ENCODE peak calls at places on chromosomes 3 and 15, in nine cellular contexts. One of them, this sample, is unnamed.

GRCh38 chr3:37904614-37905047 is 43.0 kb downstream of the CTDSPL start:
- DNase-seq in CD4-positive, CD25-positive, alpha-beta regulatory T cell: no peak
- DNase-seq in stomach: no peak
- DNase-seq in GM23248: peak; percentile 79
- DNase-seq in Panc1: no peak
- DNase-seq in sigmoid colon: no peak
- DNase-seq in A549: no peak
- DNase-seq in psoas muscle: no peak
- DNase-seq in fibroblast of lung: peak; percentile 70
- DNase-seq in this sample: no peak

GRCh38 chr3:56054827-56055226 is 413.4 kb downstream of the ERC2 start:
- DNase-seq in GM23248: no peak
- DNase-seq in CD4-positive, CD25-positive, alpha-beta regulatory T cell: no peak
- DNase-seq in fibroblast of lung: no peak
- DNase-seq in sigmoid colon: no peak
- DNase-seq in A549: no peak
- DNase-seq in stomach: no peak
- DNase-seq in psoas muscle: no peak
- DNase-seq in Panc1: no peak
- DNase-seq in this sample: no peak

GRCh38 chr15:98888839-98889479 is 118.6 kb downstream of the PGPEP1L start:
- DNase-seq in A549: peak; percentile 85
- DNase-seq in stomach: no peak
- DNase-seq in Panc1: no peak
- DNase-seq in fibroblast of lung: peak; percentile 91
- DNase-seq in sigmoid colon: no peak
- DNase-seq in CD4-positive, CD25-positive, alpha-beta regulatory T cell: no peak
- DNase-seq in psoas muscle: no peak
- DNase-seq in GM23248: peak; percentile 70
- DNase-seq in this sample: no peak

GRCh38 chr15:70501849-70502248 is 261.5 kb downstream of the UACA start:
- DNase-seq in stomach: no peak
- DNase-seq in fibroblast of lung: no peak
- DNase-seq in Panc1: no peak
- DNase-seq in CD4-positive, CD25-positive, alpha-beta regulatory T cell: no peak
- DNase-seq in A549: no peak
- DNase-seq in GM23248: no peak
- DNase-seq in psoas muscle: no peak
- DNase-seq in sigmoid colon: no peak
- DNase-seq in this sample: no peak

GRCh38 chr15:88344786-88345185 is 88.2 kb upstream of the NTRK3 start:
- DNase-seq in A549: no peak
- DNase-seq in GM23248: peak; percentile 19
- DNase-seq in Panc1: no peak
- DNase-seq in CD4-positive, CD25-positive, alpha-beta regulatory T cell: no peak
- DNase-seq in sigmoid colon: no peak
- DNase-seq in fibroblast of lung: no peak
- DNase-seq in psoas muscle: no peak
- DNase-seq in stomach: no peak
- DNase-seq in this sample: no peak

GRCh38 chr3:30263921-30264313 is 342.5 kb upstream of the TGFBR2 start:
- DNase-seq in sigmoid colon: no peak
- DNase-seq in fibroblast of lung: no peak
- DNase-seq in CD4-positive, CD25-positive, alpha-beta regulatory T cell: no peak
- DNase-seq in Panc1: no peak
- DNase-seq in A549: no peak
- DNase-seq in stomach: no peak
- DNase-seq in psoas muscle: no peak
- DNase-seq in GM23248: no peak
- DNase-seq in this sample: no peak

GRCh38 chr15:99343836-99344551 is 92.7 kb downstream of the LRRC28 start:
- DNase-seq in CD4-positive, CD25-positive, alpha-beta regulatory T cell: peak; percentile 2
- DNase-seq in psoas muscle: peak; percentile 51
- DNase-seq in sigmoid colon: no peak
- DNase-seq in stomach: no peak
- DNase-seq in A549: peak; percentile 35
- DNase-seq in fibroblast of lung: peak; percentile 16
- DNase-seq in Panc1: no peak
- DNase-seq in GM23248: no peak
- DNase-seq in this sample: no peak

GRCh38 chr15:71066983-71067382 is 48.3 kb upstream of the THSD4 start:
- DNase-seq in A549: no peak
- DNase-seq in psoas muscle: no peak
- DNase-seq in fibroblast of lung: peak; percentile 68
- DNase-seq in Panc1: no peak
- DNase-seq in stomach: no peak
- DNase-seq in CD4-positive, CD25-positive, alpha-beta regulatory T cell: no peak
- DNase-seq in GM23248: peak; percentile 95
- DNase-seq in sigmoid colon: no peak
- DNase-seq in this sample: no peak

GRCh38 chr3:120780977-120781376 is 38.4 kb downstream of the GTF2E1 start:
- DNase-seq in A549: peak; percentile 48
- DNase-seq in fibroblast of lung: peak; percentile 95
- DNase-seq in GM23248: peak; percentile 78
- DNase-seq in Panc1: peak; percentile 77
- DNase-seq in CD4-positive, CD25-positive, alpha-beta regulatory T cell: no peak
- DNase-seq in sigmoid colon: no peak
- DNase-seq in psoas muscle: peak; percentile 78
- DNase-seq in stomach: peak; percentile 27
- DNase-seq in this sample: no peak

GRCh38 chr3:136577791-136578190 is 174.4 kb downstream of the STAG1 start:
- DNase-seq in stomach: no peak
- DNase-seq in A549: no peak
- DNase-seq in GM23248: no peak
- DNase-seq in psoas muscle: no peak
- DNase-seq in sigmoid colon: no peak
- DNase-seq in fibroblast of lung: no peak
- DNase-seq in Panc1: no peak
- DNase-seq in CD4-positive, CD25-positive, alpha-beta regulatory T cell: no peak
- DNase-seq in this sample: no peak

GRCh38 chr3:57758686-57759085 is 2.6 kb downstream of the SLMAP start:
- DNase-seq in stomach: no peak
- DNase-seq in Panc1: no peak
- DNase-seq in fibroblast of lung: peak; percentile 29
- DNase-seq in psoas muscle: no peak
- DNase-seq in A549: no peak
- DNase-seq in sigmoid colon: no peak
- DNase-seq in GM23248: peak; percentile 51
- DNase-seq in CD4-positive, CD25-positive, alpha-beta regulatory T cell: no peak
- DNase-seq in this sample: no peak

GRCh38 chr3:192449036-192449435 is 278.3 kb downstream of the FGF12 start:
- DNase-seq in fibroblast of lung: no peak
- DNase-seq in stomach: no peak
- DNase-seq in CD4-positive, CD25-positive, alpha-beta regulatory T cell: no peak
- DNase-seq in psoas muscle: no peak
- DNase-seq in sigmoid colon: no peak
- DNase-seq in Panc1: no peak
- DNase-seq in GM23248: peak; percentile 16
- DNase-seq in A549: no peak
- DNase-seq in this sample: no peak

GRCh38 chr3:70583682-70584081 is 271.2 kb upstream of the MDFIC2 start:
- DNase-seq in fibroblast of lung: no peak
- DNase-seq in CD4-positive, CD25-positive, alpha-beta regulatory T cell: no peak
- DNase-seq in sigmoid colon: no peak
- DNase-seq in Panc1: no peak
- DNase-seq in stomach: no peak
- DNase-seq in psoas muscle: no peak
- DNase-seq in A549: no peak
- DNase-seq in GM23248: no peak
- DNase-seq in this sample: no peak

DNA sequence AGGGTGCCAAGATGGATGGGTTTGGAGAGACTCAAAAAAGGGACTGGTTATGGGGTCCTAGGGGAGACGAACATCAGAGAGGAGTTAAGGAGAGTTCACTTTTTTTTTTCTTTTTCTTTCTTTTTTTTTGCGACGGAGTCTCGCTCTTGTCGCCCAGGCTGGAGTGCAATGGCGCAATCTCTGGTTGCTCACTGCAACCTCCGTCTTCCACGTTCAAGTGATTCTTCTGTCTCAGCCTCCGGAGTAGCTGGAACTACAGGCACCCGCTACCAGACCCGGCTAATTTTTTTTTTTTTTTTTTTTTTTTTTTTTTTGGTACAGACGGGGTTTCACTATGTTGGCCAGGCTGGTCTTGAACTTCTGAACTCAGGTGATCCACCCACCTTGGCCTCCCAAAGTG is 1.2 kb downstream of the SPINT1 start:
- DNase-seq in fibroblast of lung: no peak
- DNase-seq in stomach: no peak
- DNase-seq in CD4-positive, CD25-positive, alpha-beta regulatory T cell: no peak
- DNase-seq in sigmoid colon: no peak
- DNase-seq in GM23248: no peak
- DNase-seq in Panc1: no peak
- DNase-seq in psoas muscle: no peak
- DNase-seq in A549: no peak
- DNase-seq in this sample: no peak
- H3K27ac ChIP-seq in fibroblast of lung: no peak overlapping the region
- H3K27ac ChIP-seq in stomach: peak overlapping the region; percentile 89
- H3K27ac ChIP-seq in CD4-positive, CD25-positive, alpha-beta regulatory T cell: no peak overlapping the region
- H3K27ac ChIP-seq in sigmoid colon: no peak overlapping the region
- H3K27ac ChIP-seq in GM23248: no peak overlapping the region
- H3K27ac ChIP-seq in Panc1: no peak overlapping the region
- H3K27ac ChIP-seq in psoas muscle: no peak overlapping the region
- H3K27ac ChIP-seq in A549: no peak overlapping the region
- H3K27ac ChIP-seq in this sample: peak overlapping the region; percentile 48

DNA sequence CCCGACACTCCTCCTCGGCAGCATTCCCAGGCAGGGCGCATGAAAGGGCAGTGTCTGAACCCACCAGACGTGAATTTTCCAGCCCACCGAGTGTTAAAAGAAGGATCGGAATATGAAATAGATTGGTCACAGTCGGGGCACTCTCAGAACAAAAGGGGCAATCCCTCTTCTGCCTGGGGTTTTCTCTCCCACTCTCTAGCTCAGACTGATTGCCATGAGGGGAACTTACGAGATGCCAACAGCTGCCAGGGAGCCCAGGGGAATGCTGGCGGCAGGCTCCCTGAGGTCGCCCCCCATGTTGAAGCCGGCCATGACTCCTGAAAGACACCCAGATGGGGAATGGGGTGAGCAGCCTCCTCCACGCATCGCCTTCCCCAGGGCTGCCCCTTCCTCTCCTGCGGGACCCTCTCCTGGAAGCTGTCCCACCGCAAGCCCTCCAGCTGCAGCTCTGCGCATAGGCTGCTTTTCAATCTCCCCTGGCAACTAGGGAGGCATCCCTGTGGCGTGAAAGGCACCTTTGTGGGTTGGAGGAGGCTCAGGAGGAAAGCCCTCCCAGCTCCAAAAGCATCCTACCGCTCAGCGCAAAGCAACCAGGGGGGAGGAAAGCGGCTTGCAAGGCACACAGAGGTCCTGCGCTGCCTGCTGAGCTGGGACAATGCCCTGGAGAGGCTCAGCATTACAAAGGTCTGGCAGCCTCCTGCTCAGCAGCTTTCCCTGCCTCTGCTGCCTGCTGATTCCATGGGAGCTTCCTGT is 64.7 kb upstream of the HEG1 start:
- DNase-seq in psoas muscle: no peak
- DNase-seq in Panc1: no peak
- DNase-seq in fibroblast of lung: peak; percentile 67
- DNase-seq in GM23248: peak; percentile 36
- DNase-seq in A549: no peak
- DNase-seq in stomach: no peak
- DNase-seq in CD4-positive, CD25-positive, alpha-beta regulatory T cell: no peak
- DNase-seq in sigmoid colon: no peak
- DNase-seq in this sample: no peak
- H3K27ac ChIP-seq in psoas muscle: no peak overlapping the region
- H3K27ac ChIP-seq in Panc1: peak overlapping the region; percentile 67
- H3K27ac ChIP-seq in fibroblast of lung: peak overlapping the region; percentile 29
- H3K27ac ChIP-seq in GM23248: no peak overlapping the region
- H3K27ac ChIP-seq in A549: no peak overlapping the region
- H3K27ac ChIP-seq in stomach: no peak overlapping the region
- H3K27ac ChIP-seq in CD4-positive, CD25-positive, alpha-beta regulatory T cell: no peak overlapping the region
- H3K27ac ChIP-seq in sigmoid colon: peak overlapping the region; percentile 5
- H3K27ac ChIP-seq in this sample: no peak overlapping the region

GRCh38 chr3:20040476-20041196 is 390 bp downstream of the KAT2B start:
- DNase-seq in CD4-positive, CD25-positive, alpha-beta regulatory T cell: peak; percentile 68
- DNase-seq in psoas muscle: peak; percentile 89
- DNase-seq in sigmoid colon: peak; percentile 91
- DNase-seq in fibroblast of lung: peak; percentile 75
- DNase-seq in stomach: peak; percentile 75
- DNase-seq in Panc1: no peak
- DNase-seq in GM23248: peak; percentile 82
- DNase-seq in A549: peak; percentile 72
- DNase-seq in this sample: peak; percentile 45

GRCh38 chr3:20043825-20044224 is 3.6 kb downstream of the KAT2B start:
- DNase-seq in A549: no peak
- DNase-seq in sigmoid colon: no peak
- DNase-seq in CD4-positive, CD25-positive, alpha-beta regulatory T cell: no peak
- DNase-seq in stomach: no peak
- DNase-seq in fibroblast of lung: no peak
- DNase-seq in GM23248: no peak
- DNase-seq in Panc1: no peak
- DNase-seq in psoas muscle: no peak
- DNase-seq in this sample: no peak

GRCh38 chr3:20043398-20043797 is 3.2 kb downstream of the KAT2B start:
- DNase-seq in GM23248: peak; percentile 51
- DNase-seq in sigmoid colon: peak; percentile 92
- DNase-seq in CD4-positive, CD25-positive, alpha-beta regulatory T cell: peak; percentile 20
- DNase-seq in stomach: peak; percentile 93
- DNase-seq in fibroblast of lung: peak; percentile 19
- DNase-seq in A549: no peak
- DNase-seq in Panc1: no peak
- DNase-seq in psoas muscle: peak; percentile 86
- DNase-seq in this sample: peak; percentile 32

GRCh38 chr3:20041197-20041780 is 1.0 kb downstream of the KAT2B start:
- DNase-seq in Panc1: no peak
- DNase-seq in CD4-positive, CD25-positive, alpha-beta regulatory T cell: peak; percentile 67
- DNase-seq in GM23248: peak; percentile 74
- DNase-seq in fibroblast of lung: peak; percentile 71
- DNase-seq in stomach: peak; percentile 87
- DNase-seq in A549: peak; percentile 51
- DNase-seq in sigmoid colon: peak; percentile 91
- DNase-seq in psoas muscle: peak; percentile 95
- DNase-seq in this sample: peak; percentile 87

GRCh38 chr3:20042331-20042730 is 2.1 kb downstream of the KAT2B start:
- DNase-seq in Panc1: no peak
- DNase-seq in psoas muscle: no peak
- DNase-seq in sigmoid colon: no peak
- DNase-seq in CD4-positive, CD25-positive, alpha-beta regulatory T cell: no peak
- DNase-seq in GM23248: no peak
- DNase-seq in A549: no peak
- DNase-seq in fibroblast of lung: no peak
- DNase-seq in stomach: no peak
- DNase-seq in this sample: no peak
- H3K27ac ChIP-seq in Panc1: no peak overlapping the region
- H3K27ac ChIP-seq in psoas muscle: peak overlapping the region; percentile 95
- H3K27ac ChIP-seq in sigmoid colon: peak overlapping the region; percentile 95
- H3K27ac ChIP-seq in CD4-positive, CD25-positive, alpha-beta regulatory T cell: peak overlapping the region; percentile 93
- H3K27ac ChIP-seq in GM23248: no peak overlapping the region
- H3K27ac ChIP-seq in A549: no peak overlapping the region
- H3K27ac ChIP-seq in fibroblast of lung: no peak overlapping the region
- H3K27ac ChIP-seq in stomach: peak overlapping the region; percentile 98
- H3K27ac ChIP-seq in this sample: no peak overlapping the region

DNA sequence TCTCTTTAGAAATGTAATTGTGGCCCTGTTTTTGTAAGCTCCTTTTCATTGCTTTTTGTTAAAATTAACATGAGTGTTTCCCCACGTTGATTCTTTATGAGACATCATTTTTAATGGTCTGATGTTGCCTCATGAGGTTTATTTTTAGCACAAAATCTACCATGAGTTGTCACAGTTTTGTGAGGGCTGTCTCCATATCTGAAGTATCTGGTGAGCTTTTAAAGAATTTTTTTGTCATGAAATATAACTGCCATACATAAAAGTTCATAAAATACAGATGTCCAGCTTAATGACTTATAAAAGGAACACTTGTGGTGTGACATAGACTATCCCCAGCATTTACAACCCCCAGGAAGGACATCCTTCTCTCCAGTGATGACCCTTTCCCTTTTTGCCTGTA is 34.3 kb upstream of the CEMIP start:
- DNase-seq in stomach: no peak
- DNase-seq in psoas muscle: no peak
- DNase-seq in GM23248: peak; percentile 80
- DNase-seq in Panc1: no peak
- DNase-seq in A549: no peak
- DNase-seq in CD4-positive, CD25-positive, alpha-beta regulatory T cell: no peak
- DNase-seq in fibroblast of lung: peak; percentile 48
- DNase-seq in sigmoid colon: no peak
- DNase-seq in this sample: no peak
- H3K27ac ChIP-seq in stomach: no peak overlapping the region
- H3K27ac ChIP-seq in psoas muscle: no peak overlapping the region
- H3K27ac ChIP-seq in GM23248: peak overlapping the region; percentile 69
- H3K27ac ChIP-seq in Panc1: peak overlapping the region; percentile 73
- H3K27ac ChIP-seq in A549: no peak overlapping the region
- H3K27ac ChIP-seq in CD4-positive, CD25-positive, alpha-beta regulatory T cell: no peak overlapping the region
- H3K27ac ChIP-seq in fibroblast of lung: peak overlapping the region; percentile 57
- H3K27ac ChIP-seq in sigmoid colon: peak overlapping the region; percentile 38
- H3K27ac ChIP-seq in this sample: no peak overlapping the region